ENCODE peak calls at places on chromosomes 1 and 21, in five cellular contexts. L is breast epithelium, E is body of pancreas, T is A549, B is tibial nerve. C is an unnamed sample.

GRCh38 chr1:58710190-58710589 is 10.3 kb upstream of the MYSM1 start:
- DNase-seq in L (no peak), E (no peak), T (no peak), B (no peak), C (no peak)

GRCh38 chr1:111864862-111865261 is 109.2 kb downstream of the DDX20 start:
- DNase-seq in L (no peak), E (no peak), T (no peak), B (no peak), C (no peak)

GRCh38 chr1:185556551-185556950 is 177.6 kb upstream of the HMCN1 start:
- DNase-seq in L (no peak), E (no peak), T (no peak), B (no peak), C (no peak)

GRCh38 chr1:226310123-226310540 is 1.2 kb upstream of the LIN9 start:
- DNase-seq in L (no peak), E (no peak), T (no peak), B (no peak), C (no peak)

GRCh38 chr1:210796421-210796820 is 337.5 kb downstream of the KCNH1 start:
- DNase-seq in L (no peak), E (no peak), T (no peak), B (no peak), C (no peak)

GRCh38 chr21:45305831-45306230 is 18.1 kb upstream of the POFUT2 start:
- DNase-seq in L (no peak), E (peak), T (no peak), B (no peak), C (peak)

GRCh38 chr1:161080391-161081150 is 8.8 kb downstream of the NECTIN4 start:
- DNase-seq in L (no peak), E (no peak), T (no peak), B (no peak), C (no peak)

GRCh38 chr1:203826175-203826574 is 30.8 kb downstream of the ZBED6 start:
- DNase-seq in L (no peak), E (no peak), T (no peak), B (no peak), C (no peak)

GRCh38 chr21:43712268-43712942 is 6.5 kb upstream of the PDXK start:
- DNase-seq in L (peak), E (peak), T (peak), B (no peak), C (no peak)

GRCh38 chr1:188709146-188709545 is 1768.5 kb downstream of the BRINP3 start:
- DNase-seq in L (no peak), E (no peak), T (no peak), B (no peak), C (no peak)

GRCh38 chr1:194466706-194467105 is 1280.3 kb upstream of the B3GALT2 start:
- DNase-seq in L (no peak), E (no peak), T (no peak), B (no peak), C (no peak)

GRCh38 chr1:206824327-206824726 is 41.1 kb upstream of the IL20 start:
- DNase-seq in L (no peak), E (no peak), T (no peak), B (no peak), C (no peak)

GRCh38 chr1:161915051-161915503 is 108.6 kb downstream of the OLFML2B start:
- DNase-seq in L (no peak), E (no peak), T (no peak), B (no peak), C (no peak)

GRCh38 chr1:224430511-224431113 is 4.0 kb downstream of the WDR26 start:
- DNase-seq in L (no peak), E (peak), T (peak), B (no peak), C (no peak)

GRCh38 chr1:10726355-10726754 is 70.1 kb downstream of the CASZ1 start:
- DNase-seq in L (peak), E (peak), T (no peak), B (no peak), C (no peak)

DNA sequence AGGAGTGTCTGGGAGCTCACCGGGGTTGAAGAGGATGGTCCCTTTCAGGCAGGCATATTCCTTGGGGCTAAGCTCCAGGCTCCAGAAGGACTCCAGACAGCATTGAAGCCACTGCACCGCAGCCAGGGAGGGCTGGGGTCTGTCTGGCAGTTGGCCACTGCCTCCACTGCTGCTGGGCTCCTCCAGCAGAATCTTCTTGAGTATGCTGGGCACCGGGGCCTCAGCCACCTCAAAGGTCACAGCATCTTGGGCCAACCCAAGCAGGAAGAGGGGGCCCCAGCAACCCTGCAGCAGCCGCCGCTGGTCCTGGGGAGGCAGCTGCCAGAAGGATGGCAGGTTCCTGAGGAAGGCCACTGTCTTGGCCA is 404 bp downstream of the NR0B2 start:
- DNase-seq in L (no peak), E (no peak), T (no peak), B (no peak), C (no peak)
- H3K4me3 ChIP-seq in L (no peak), E (peak), T (no peak), B (no peak), C (no peak)

DNA sequence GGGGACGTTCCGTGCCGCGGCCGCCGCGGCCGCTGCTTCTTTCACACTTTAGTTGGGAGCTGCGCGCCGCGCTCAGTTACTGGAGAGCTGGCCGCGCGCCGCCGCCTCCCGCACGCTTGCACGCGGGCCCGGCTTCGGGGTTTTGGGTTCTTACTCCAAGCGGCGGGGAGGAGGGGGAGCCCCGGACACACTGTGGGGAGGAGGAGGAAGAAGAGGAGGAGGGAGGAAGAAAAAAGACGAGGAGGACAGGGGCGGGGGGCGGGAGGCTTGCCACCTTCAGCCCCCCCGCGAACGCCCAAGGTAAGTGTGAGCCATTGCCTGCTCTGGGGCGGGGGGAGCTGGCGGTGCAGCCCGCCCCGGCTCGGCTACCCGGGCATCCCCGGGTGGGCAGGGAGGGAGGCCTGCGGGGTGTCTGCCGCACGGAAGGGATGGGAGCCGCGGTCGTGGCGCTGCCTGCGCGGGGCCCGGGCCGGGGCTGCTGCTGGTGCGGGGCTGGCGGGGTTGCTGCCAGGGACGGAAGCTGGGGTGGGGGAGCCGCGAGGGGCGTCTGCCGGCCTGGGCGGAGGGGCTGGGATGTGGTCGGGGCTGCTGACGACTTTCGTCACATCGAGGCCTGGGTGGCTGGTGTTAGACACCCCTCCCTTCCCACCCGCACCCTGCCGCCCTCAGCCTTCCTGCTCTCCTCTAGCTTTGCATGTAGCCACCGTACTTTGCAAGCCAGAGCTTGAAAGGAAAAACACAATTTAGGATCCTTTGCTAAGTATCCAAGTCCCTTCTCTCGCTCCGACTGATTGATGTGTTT is 441 bp downstream of the C1orf21 start:
- DNase-seq in L (peak), E (peak), T (peak), B (no peak), C (peak)
- TF ChIP-seq POLR2A in L (no peak), E (no peak), T (no peak), B (no peak), C (no peak)

DNA sequence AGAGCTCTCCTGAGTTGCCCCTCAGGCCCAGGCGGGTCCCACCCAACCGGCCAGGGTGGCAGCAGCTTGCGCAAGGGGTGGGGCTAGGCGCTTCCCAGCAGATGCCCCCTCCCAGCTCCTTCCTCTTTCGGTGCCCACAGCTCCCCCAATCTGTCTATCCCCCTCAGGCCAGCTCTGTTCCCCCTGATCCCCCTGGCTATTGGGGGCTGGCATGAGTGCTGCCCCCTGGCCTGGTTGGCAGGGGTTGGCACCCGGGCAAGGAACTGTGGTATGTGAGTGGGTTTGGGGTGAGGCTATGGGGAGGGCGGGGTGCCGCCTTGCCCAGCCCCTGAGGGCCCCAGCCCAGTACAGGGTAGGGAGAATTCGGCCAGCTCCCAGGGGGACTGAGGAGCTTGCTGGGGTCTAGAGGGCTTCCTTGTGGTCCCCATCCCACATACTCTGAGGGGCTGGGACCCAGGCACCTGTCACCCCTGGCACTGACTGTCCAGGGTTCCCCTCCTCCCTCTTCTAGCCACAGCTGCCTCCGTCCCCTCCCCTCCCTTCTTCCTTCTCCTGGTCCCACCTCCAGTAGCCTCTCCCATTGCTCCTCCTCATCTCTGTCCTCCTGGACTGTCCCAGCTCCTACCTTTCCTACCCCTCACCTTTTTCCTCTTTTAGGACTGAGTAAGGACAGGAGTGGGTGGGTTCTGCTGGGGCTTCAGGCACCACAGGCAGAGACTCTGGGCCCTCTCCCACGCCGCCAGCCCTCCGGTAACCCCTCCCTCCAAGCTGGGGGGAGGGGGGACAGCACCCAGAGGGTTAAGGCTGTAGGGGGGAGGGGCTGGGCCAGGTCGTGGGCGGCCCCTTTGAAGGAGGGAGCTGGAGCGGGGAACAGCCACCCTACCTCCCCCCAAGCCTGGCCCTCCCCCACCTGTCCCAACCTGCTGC is 5.7 kb downstream of the ZBTB7B start:
- DNase-seq in L (peak), E (no peak), T (no peak), B (no peak), C (no peak)
- TF ChIP-seq CTCF in L (no peak), E (no peak), T (no peak), B (no peak), C (no peak)

DNA sequence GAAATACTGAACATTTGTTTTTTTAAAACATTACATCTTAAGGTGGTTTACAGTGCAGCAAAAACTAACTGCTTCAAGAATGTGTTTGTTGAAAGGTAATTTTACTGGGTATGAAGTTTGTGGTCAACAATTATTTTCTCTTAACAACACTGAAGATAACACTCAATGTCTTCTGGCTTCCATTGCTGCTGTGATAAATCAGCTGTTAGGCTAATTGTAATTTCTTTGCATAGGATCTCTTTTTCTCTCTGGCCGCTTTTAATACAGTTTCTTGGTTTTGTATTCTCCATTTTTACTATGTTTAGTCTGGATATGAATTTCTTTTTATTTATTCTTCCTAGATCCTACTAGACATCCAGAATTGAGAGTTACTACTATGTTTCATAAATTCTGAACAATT is 44.9 kb downstream of the DOCK7 start:
- DNase-seq in L (no peak), E (no peak), T (no peak), B (no peak), C (no peak)
- H3K4me3 ChIP-seq in L (no peak), E (no peak), T (no peak), B (no peak), C (no peak)

GRCh38 chr1:82920418-82921248 is 1078.3 kb downstream of the TTLL7 start:
- DNase-seq in L (no peak), E (no peak), T (no peak), B (no peak), C (no peak)

GRCh38 chr1:82923957-82924356 is 1075.0 kb downstream of the TTLL7 start:
- DNase-seq in L (no peak), E (no peak), T (no peak), B (no peak), C (no peak)

GRCh38 chr1:82921759-82922158 is 1077.2 kb downstream of the TTLL7 start:
- DNase-seq in L (no peak), E (no peak), T (no peak), B (no peak), C (no peak)

DNA sequence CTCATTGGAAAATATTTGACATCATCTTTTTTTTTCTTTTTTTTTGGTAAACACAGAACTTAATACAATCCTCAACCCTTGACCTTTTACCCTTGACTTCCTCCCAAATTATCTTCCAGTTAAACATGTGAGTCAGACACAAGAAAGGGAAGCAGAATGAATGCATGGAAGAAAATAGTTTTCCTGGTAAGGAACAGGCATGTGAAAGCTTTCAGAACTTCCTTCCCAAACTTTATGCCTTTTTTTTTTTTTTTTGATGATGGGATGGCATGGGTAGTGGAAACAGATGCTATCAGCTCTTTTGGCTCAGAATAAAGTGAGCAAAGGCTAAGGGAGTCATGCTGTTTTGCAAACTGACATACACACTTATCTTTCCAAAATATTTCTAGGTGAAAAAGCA is 1079.1 kb downstream of the TTLL7 start:
- DNase-seq in L (no peak), E (no peak), T (no peak), B (no peak), C (no peak)
- TF ChIP-seq POLR2A in L (no peak), E (no peak), T (no peak), B (no peak), C (no peak)

GRCh38 chr21:21997390-21998333 is 999.5 kb downstream of the NCAM2 start:
- DNase-seq in L (no peak), E (no peak), T (no peak), B (no peak), C (no peak)

GRCh38 chr21:21996891-21997290 is 998.7 kb downstream of the NCAM2 start:
- DNase-seq in L (no peak), E (no peak), T (no peak), B (no peak), C (no peak)
- TF ChIP-seq CTCF in L (no peak), E (no peak), T (no peak), B (no peak), C (no peak)

GRCh38 chr1:181482001-181482430 is 1.3 kb upstream of the CACNA1E start:
- DNase-seq in L (no peak), E (no peak), T (no peak), B (no peak), C (no peak)
- H3K4me3 ChIP-seq in L (no peak), E (no peak), T (no peak), B (no peak), C (no peak)

C was measured in uterus.